ENCODE peak calls at places on chromosomes 1 and 21, in nine cellular contexts. W is heart left ventricle; A is RWPE1; K is heart right ventricle; O is A673; Q is effector memory CD4-positive, alpha-beta T cell; F is H9; J is HCT116; X is tibial nerve. G is an unnamed sample.

GRCh38 chr1:220511785-220512184 is 16.2 kb upstream of the MARK1 start:
- DNase-seq in Q (no peak), F (peak; percentile 76), A (peak; percentile 58), O (peak; percentile 9), W (peak; percentile 14), J (no peak), X (no peak), K (peak; percentile 10), G (no peak)

GRCh38 chr1:24929876-24930702 is at the start of gene RUNX3:
- DNase-seq in F (peak; percentile 84), X (no peak), W (peak; percentile 51), Q (peak; percentile 90), J (peak; percentile 58), A (no peak), O (peak; percentile 88), K (peak; percentile 70), G (peak; percentile 49)

GRCh38 chr1:162976628-162977027 is 92.5 kb upstream of the RGS4 start:
- DNase-seq in X (no peak), Q (peak; percentile 0), J (no peak), K (no peak), O (peak; percentile 57), A (no peak), F (no peak), W (no peak), G (no peak)

GRCh38 chr1:35184495-35185199 is 8.3 kb downstream of the SFPQ start:
- DNase-seq in X (no peak), J (no peak), K (no peak), W (no peak), O (no peak), F (no peak), A (no peak), Q (no peak), G (no peak)

GRCh38 chr1:2145946-2146835 is 48.4 kb downstream of the FAAP20 start:
- DNase-seq in Q (no peak), F (no peak), J (no peak), A (no peak), K (no peak), X (no peak), W (no peak), O (no peak), G (peak; percentile 35)

GRCh38 chr1:94739521-94740061 is 80.6 kb upstream of the SLC44A3 start:
- DNase-seq in K (no peak), O (no peak), Q (no peak), A (no peak), X (no peak), W (no peak), J (no peak), F (no peak), G (no peak)

GRCh38 chr21:36080386-36080785 is 10.6 kb downstream of the CBR1 start:
- DNase-seq in A (peak; percentile 47), J (no peak), Q (no peak), W (no peak), X (no peak), K (no peak), O (no peak), F (no peak), G (no peak)

GRCh38 chr1:18104546-18105100 is 3.0 kb upstream of the IGSF21 start:
- DNase-seq in J (no peak), F (no peak), W (peak; percentile 20), O (no peak), A (no peak), Q (no peak), K (no peak), X (no peak), G (no peak)

GRCh38 chr1:212291505-212292134 is 6.4 kb downstream of the PPP2R5A start:
- DNase-seq in X (no peak), A (peak; percentile 53), J (peak; percentile 27), W (no peak), F (no peak), K (no peak), Q (no peak), O (peak; percentile 78), G (peak; percentile 78)

GRCh38 chr1:20695503-20695902 is 22.3 kb downstream of the KIF17 start:
- DNase-seq in Q (no peak), A (no peak), X (no peak), W (no peak), J (no peak), K (no peak), O (no peak), F (no peak), G (no peak)

GRCh38 chr1:215040190-215040589 is 42.3 kb upstream of the KCNK2 start:
- DNase-seq in A (no peak), O (peak; percentile 7), X (no peak), W (no peak), K (no peak), J (no peak), F (no peak), Q (no peak), G (no peak)

GRCh38 chr1:59025898-59026426 is 242.1 kb upstream of the JUN start:
- DNase-seq in F (no peak), J (no peak), A (no peak), Q (no peak), K (no peak), W (no peak), O (no peak), X (no peak), G (no peak)

GRCh38 chr1:86119214-86119764 is 37.3 kb downstream of the COL24A1 start:
- DNase-seq in W (no peak), K (no peak), Q (no peak), A (no peak), O (no peak), X (no peak), J (no peak), F (no peak), G (no peak)

GRCh38 chr1:91502882-91503184 is 2.2 kb downstream of the CDC7 start:
- DNase-seq in O (peak; percentile 36), J (no peak), A (no peak), F (no peak), Q (no peak), X (no peak), W (no peak), K (no peak), G (no peak)

GRCh38 chr1:54476231-54477109 is 70.3 kb upstream of the SSBP3 start:
- DNase-seq in A (no peak), O (no peak), W (no peak), J (no peak), F (no peak), Q (no peak), X (no peak), K (no peak), G (no peak)

GRCh38 chr1:183598386-183598785 is 8.1 kb upstream of the NCF2 start:
- DNase-seq in K (no peak), A (no peak), J (no peak), X (no peak), O (no peak), F (no peak), W (no peak), Q (no peak), G (no peak)

GRCh38 chr1:32768110-32768857 is 48.9 kb downstream of the YARS1 start:
- DNase-seq in O (no peak), F (no peak), Q (no peak), W (no peak), X (peak; percentile 30), J (no peak), K (no peak), A (no peak), G (no peak)

GRCh38 chr1:85374160-85374559 is 90.8 kb downstream of the DDAH1 start:
- DNase-seq in F (no peak), J (peak; percentile 22), K (no peak), X (no peak), O (no peak), W (no peak), Q (no peak), A (peak; percentile 85), G (no peak)

DNA sequence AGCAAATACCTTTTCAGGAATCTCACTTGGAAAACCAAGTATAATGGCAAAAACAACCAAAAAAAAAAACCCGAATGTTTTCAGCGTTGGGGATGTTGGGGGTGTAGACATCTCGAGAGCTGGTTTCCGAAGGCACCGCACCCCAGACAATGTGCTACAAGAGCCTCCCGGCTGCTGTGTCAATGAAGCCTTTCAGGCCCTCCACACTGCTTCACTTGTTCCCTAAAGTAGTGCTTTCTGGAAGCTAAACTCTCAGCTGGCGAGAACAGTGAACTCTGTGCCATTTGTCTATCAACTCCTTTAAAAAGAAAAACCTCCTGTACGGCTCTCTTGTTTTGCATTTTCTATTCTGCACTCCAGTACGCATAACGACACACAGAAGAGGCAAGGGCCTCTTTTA is 32.5 kb downstream of the PLEKHO1 start:
- DNase-seq in X (no peak), W (no peak), O (no peak), A (no peak), K (no peak), Q (no peak), J (no peak), F (no peak), G (no peak)
- H3K27ac ChIP-seq in X (peak overlapping the region; percentile 80), W (no peak overlapping the region), O (no peak overlapping the region), A (no peak overlapping the region), K (no peak overlapping the region), Q (no peak overlapping the region), J (no peak overlapping the region), F (no peak overlapping the region), G (no peak overlapping the region)

GRCh38 chr1:244665771-244666217 is 12.9 kb downstream of the DESI2 start:
- DNase-seq in O (peak; percentile 48), K (no peak), F (no peak), X (no peak), Q (no peak), W (no peak), J (no peak), A (no peak), G (no peak)
- H3K27ac ChIP-seq in O (peak overlapping the region; percentile 13), K (no peak overlapping the region), F (no peak overlapping the region), X (no peak overlapping the region), Q (no peak overlapping the region), W (no peak overlapping the region), J (no peak overlapping the region), A (no peak overlapping the region), G (no peak overlapping the region)

GRCh38 chr21:34822957-34823356 is 154.2 kb downstream of the CLIC6 start:
- DNase-seq in W (no peak), J (no peak), O (no peak), X (no peak), K (no peak), F (no peak), Q (no peak), A (peak; percentile 52), G (no peak)
- H3K27ac ChIP-seq in W (no peak overlapping the region), J (no peak overlapping the region), O (no peak overlapping the region), X (no peak overlapping the region), K (no peak overlapping the region), F (no peak overlapping the region), Q (no peak overlapping the region), A (peak overlapping the region; percentile 38), G (peak overlapping the region; percentile 9)

GRCh38 chr21:45130324-45130774 is 56.0 kb downstream of the ADARB1 start:
- DNase-seq in K (no peak), Q (no peak), J (no peak), O (peak; percentile 68), A (peak; percentile 72), X (no peak), W (no peak), F (no peak), G (peak; percentile 45)

GRCh38 chr21:45127937-45128336 is 53.6 kb downstream of the ADARB1 start:
- DNase-seq in O (no peak), A (no peak), Q (no peak), J (no peak), K (no peak), F (no peak), W (no peak), X (no peak), G (no peak)

GRCh38 chr21:45126983-45127382 is 52.6 kb downstream of the ADARB1 start:
- DNase-seq in J (no peak), Q (no peak), O (no peak), X (no peak), F (no peak), W (no peak), K (no peak), A (no peak), G (no peak)

GRCh38 chr21:45129231-45129923 is 55.0 kb downstream of the ADARB1 start:
- DNase-seq in J (no peak), A (peak; percentile 74), F (no peak), W (peak; percentile 50), Q (no peak), O (no peak), K (peak; percentile 55), X (no peak), G (no peak)

GRCh38 chr21:45128613-45129226 is 54.3 kb downstream of the ADARB1 start:
- DNase-seq in J (peak; percentile 53), Q (peak; percentile 60), K (peak; percentile 75), X (peak; percentile 69), O (peak; percentile 85), A (peak; percentile 57), F (peak; percentile 63), W (peak; percentile 74), G (peak; percentile 72)
- H3K27ac ChIP-seq in J (no peak overlapping the region), Q (no peak overlapping the region), K (peak overlapping the region; percentile 71), X (peak overlapping the region; percentile 84), O (peak overlapping the region; percentile 79), A (peak overlapping the region; percentile 96), F (no peak overlapping the region), W (peak overlapping the region; percentile 75), G (no peak overlapping the region)

G was measured in small intestine.